ENCODE peak calls at places on chromosomes 12 and 14, in five cellular contexts. W is HepG2, Q is K562, E is GM12878, D is SK-N-SH. S is an unnamed sample.

GRCh38 chr12:75744607-75745256 is 233.3 kb upstream of the KRR1 start:
- DNase-seq in W (peak), E (no peak), D (no peak), Q (no peak), S (no peak)

GRCh38 chr12:88258396-88258795 is 116.3 kb downstream of the TMTC3 start:
- DNase-seq in D (no peak), Q (no peak), W (no peak), E (no peak), S (no peak)

GRCh38 chr14:27623782-27624181 is 1025.9 kb upstream of the NOVA1 start:
- DNase-seq in Q (no peak), D (no peak), E (no peak), W (no peak), S (no peak)

GRCh38 chr12:52515927-52516831 is 4.0 kb downstream of the KRT5 start:
- DNase-seq in D (no peak), E (no peak), Q (no peak), W (no peak), S (no peak)

GRCh38 chr12:42468341-42468821 is 121.2 kb downstream of the PRICKLE1 start:
- DNase-seq in E (peak), Q (no peak), W (no peak), D (no peak), S (peak)

GRCh38 chr12:94745562-94745961 is 95.2 kb upstream of the TMCC3 start:
- DNase-seq in Q (no peak), D (no peak), E (no peak), W (no peak), S (no peak)

GRCh38 chr14:31510222-31510621 is 22.4 kb upstream of the GPR33 start:
- DNase-seq in Q (peak), D (peak), E (no peak), W (peak), S (no peak)

GRCh38 chr12:15584366-15585041 is 204.7 kb downstream of the EPS8 start:
- DNase-seq in E (no peak), W (peak), D (peak), Q (no peak), S (peak)

GRCh38 chr14:24849471-24849870 is 200.5 kb downstream of the STXBP6 start:
- DNase-seq in W (no peak), E (no peak), D (no peak), Q (no peak), S (no peak)

GRCh38 chr14:58356268-58356667 is 39.5 kb upstream of the TOMM20L start:
- DNase-seq in Q (no peak), W (no peak), E (no peak), D (no peak), S (no peak)

GRCh38 chr14:58354817-58355216 is 40.9 kb upstream of the TOMM20L start:
- DNase-seq in Q (no peak), W (no peak), E (no peak), D (no peak), S (no peak)

GRCh38 chr14:58353516-58354299 is 42.0 kb upstream of the TOMM20L start:
- DNase-seq in D (no peak), Q (no peak), E (no peak), W (no peak), S (no peak)
- TF ChIP-seq GABPA in D (no peak), Q (no peak), E (no peak), W (no peak), S (no peak)

GRCh38 chr12:55893723-55894122 is 34.0 kb downstream of the PYM1 start:
- DNase-seq in D (no peak), W (no peak), E (no peak), Q (no peak), S (no peak)

GRCh38 chr12:55901881-55902490 is 25.7 kb downstream of the PYM1 start:
- DNase-seq in D (no peak), W (no peak), Q (no peak), E (no peak), S (no peak)

DNA sequence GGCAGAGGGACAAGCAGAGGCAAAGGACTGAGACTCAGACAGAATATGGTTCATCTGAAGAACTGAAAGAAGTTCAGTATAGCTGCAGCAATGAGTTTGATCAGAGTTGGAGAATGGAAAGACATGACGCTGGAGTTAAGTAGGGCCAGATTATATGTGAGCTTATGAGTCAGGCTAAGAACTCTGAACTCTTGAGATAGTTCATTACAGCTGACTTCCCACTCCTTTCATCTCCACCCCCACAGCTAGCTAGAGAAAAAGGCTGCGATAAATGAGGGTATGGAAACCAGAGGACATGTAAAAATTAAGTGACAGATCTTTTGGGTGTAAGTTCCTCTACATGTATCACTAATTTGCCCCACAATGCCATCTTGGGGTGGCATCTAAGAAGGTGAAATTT is 28.7 kb downstream of the PYM1 start:
- DNase-seq in Q (no peak), D (no peak), W (peak), E (no peak), S (no peak)
- TF ChIP-seq REST in Q (no peak), D (no peak), W (no peak), E (no peak), S (no peak)

GRCh38 chr12:3200032-3200617 is 122.9 kb downstream of the TSPAN9 start:
- DNase-seq in Q (no peak), E (no peak), W (no peak), D (peak), S (no peak)
- TF ChIP-seq POLR2AphosphoS5 in Q (no peak), E (no peak), W (no peak), D (no peak), S (no peak)

GRCh38 chr12:125949471-125949870 is 884.2 kb downstream of the AACS start:
- DNase-seq in W (no peak), Q (no peak), E (no peak), D (no peak), S (no peak)

DNA sequence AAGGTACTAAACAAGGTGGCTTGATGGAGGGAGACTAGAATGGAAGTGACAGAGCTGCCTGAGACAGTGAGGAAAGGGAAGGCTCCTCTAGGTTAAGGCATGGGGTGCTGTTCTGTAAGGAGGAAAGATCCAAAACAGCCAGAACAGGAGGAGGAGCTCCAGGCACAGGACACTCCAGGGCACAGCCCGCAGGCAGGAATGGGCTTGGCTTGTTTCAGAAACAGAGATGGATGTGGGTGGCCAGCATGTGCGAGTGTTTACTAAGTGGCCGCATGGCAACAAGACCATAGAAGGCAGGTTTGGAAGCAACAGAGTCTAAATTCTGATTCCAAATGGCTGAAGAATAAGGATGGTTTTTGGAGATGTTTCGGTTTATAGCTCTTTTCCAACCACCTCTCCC is 889.1 kb downstream of the AACS start:
- DNase-seq in Q (no peak), D (no peak), W (no peak), E (no peak), S (no peak)
- TF ChIP-seq GABPA in Q (no peak), D (no peak), W (no peak), E (no peak), S (no peak)

GRCh38 chr14:74627071-74627470 is 15.0 kb upstream of the LTBP2 start:
- DNase-seq in E (no peak), D (no peak), Q (no peak), W (no peak), S (no peak)

GRCh38 chr14:74634964-74635363 is 22.9 kb upstream of the LTBP2 start:
- DNase-seq in W (no peak), D (no peak), Q (no peak), E (no peak), S (no peak)

GRCh38 chr14:74628418-74628817 is 16.4 kb upstream of the LTBP2 start:
- DNase-seq in W (peak), Q (no peak), D (no peak), E (no peak), S (no peak)

GRCh38 chr14:74634481-74634880 is 22.4 kb upstream of the LTBP2 start:
- DNase-seq in W (no peak), Q (no peak), E (no peak), D (no peak), S (no peak)

GRCh38 chr14:74630881-74631690 is 19.0 kb upstream of the LTBP2 start:
- DNase-seq in D (no peak), E (no peak), W (no peak), Q (no peak), S (no peak)
- TF ChIP-seq REST in D (no peak), E (no peak), W (no peak), Q (no peak), S (no peak)